ENCODE peak calls at places on chromosomes 11 and 22, in ten cellular contexts. U is SHP77; I is fibroblast of mammary gland; G is activated T-cell treated with anti-CD3 and anti-CD28 coated beads for 1 hour; M is HT-29; N is NCI-H1694; L is ureter; Z is RWPE1; F is AG09309; T is activated naive CD4-positive, alpha-beta T cell treated with anti-CD3 and anti-CD28 coated beads, Interleukin-2, amount 10 ng/mL, durations not matched to agents 7 days and 5 days. P is an unnamed sample.

GRCh38 chr22:44473166-44473565 is 24.9 kb downstream of the RTL6 start:
- DNase-seq in L (no peak), T (no peak), N (no peak), I (no peak), U (no peak), G (no peak), F (no peak), Z (no peak), M (no peak), P (no peak)

GRCh38 chr22:19973551-19974183 is 32.0 kb upstream of the TXNRD2 start:
- DNase-seq in M (no peak), Z (no peak), N (no peak), T (no peak), L (no peak), I (no peak), F (no peak), U (no peak), G (no peak), P (no peak)

GRCh38 chr11:122733301-122733686 is 77.8 kb downstream of the UBASH3B start:
- DNase-seq in M (peak), G (no peak), I (peak), N (no peak), L (no peak), Z (no peak), U (no peak), T (no peak), F (no peak), P (no peak)

GRCh38 chr11:33000181-33000580 is 15.5 kb upstream of the DEPDC7 start:
- DNase-seq in G (no peak), F (peak), U (no peak), M (no peak), N (no peak), L (no peak), Z (no peak), T (no peak), I (peak), P (no peak)

GRCh38 chr22:47687776-47688175 is 925.3 kb downstream of the TBC1D22A start:
- DNase-seq in G (no peak), T (no peak), L (no peak), I (no peak), U (no peak), F (no peak), M (no peak), Z (no peak), N (no peak), P (no peak)

GRCh38 chr11:2578934-2579280 is 120.9 kb downstream of the KCNQ1OT1 start:
- DNase-seq in T (peak), N (no peak), G (no peak), I (no peak), Z (no peak), U (no peak), F (no peak), L (peak), M (no peak), P (no peak)

GRCh38 chr22:42229455-42230149 is 40.9 kb downstream of the TCF20 start:
- DNase-seq in L (no peak), M (no peak), T (no peak), F (no peak), G (no peak), Z (no peak), U (no peak), N (no peak), I (peak), P (no peak)

GRCh38 chr11:45180888-45181594 is 34.6 kb downstream of the PRDM11 start:
- DNase-seq in T (peak), G (peak), U (no peak), Z (peak), I (peak), N (no peak), L (peak), F (no peak), M (peak), P (no peak)

GRCh38 chr11:67300756-67301312 is 2.5 kb upstream of the SSH3 start:
- DNase-seq in T (no peak), G (no peak), F (no peak), L (no peak), Z (no peak), U (no peak), I (no peak), N (no peak), M (no peak), P (no peak)

GRCh38 chr11:13761712-13762111 is 93.2 kb downstream of the FAR1 start:
- DNase-seq in N (no peak), U (no peak), T (no peak), F (no peak), Z (no peak), I (no peak), L (no peak), G (no peak), M (no peak), P (no peak)

P was measured in epithelial cell of prostate.